ENCODE peak calls at places on chromosome 17, in eight cellular contexts. P is H7; Y is HFF-Myc; M is heart right ventricle; B is tibial artery; D is effector memory CD4-positive, alpha-beta T cell; Z is RWPE2; R is cardiac fibroblast. U is an unnamed sample.

GRCh38 chr17:17663160-17664072 is 17.8 kb upstream of the RAI1 start:
- DNase-seq in R (peak), Z (peak), P (peak), M (no peak), D (peak), B (no peak), Y (peak), U (peak)

GRCh38 chr17:20825539-20825938 is 217.3 kb downstream of the USP22 start:
- DNase-seq in Y (no peak), R (no peak), B (no peak), P (no peak), M (no peak), Z (no peak), D (no peak), U (no peak)

GRCh38 chr17:9766970-9767369 is 24.4 kb downstream of the DHRS7C start:
- DNase-seq in Y (no peak), D (no peak), M (peak), B (no peak), P (no peak), R (no peak), Z (no peak), U (no peak)

GRCh38 chr17:12229315-12229714 is 208.6 kb downstream of the MAP2K4 start:
- DNase-seq in R (no peak), M (no peak), Y (no peak), D (no peak), Z (no peak), B (no peak), P (no peak), U (no peak)

GRCh38 chr17:82121660-82122629 is 23.9 kb upstream of the FASN start:
- DNase-seq in B (no peak), P (peak), Z (no peak), D (no peak), M (no peak), R (no peak), Y (no peak), U (no peak)

GRCh38 chr17:76431509-76431908 is 21.4 kb downstream of the UBE2O start:
- DNase-seq in P (no peak), D (no peak), Z (no peak), B (no peak), M (no peak), Y (no peak), R (no peak), U (no peak)

GRCh38 chr17:83200746-83201145 is 121.3 kb downstream of the METRNL start:
- DNase-seq in Z (peak), P (no peak), D (no peak), R (peak), Y (no peak), M (peak), B (peak), U (no peak)

GRCh38 chr17:12406623-12407228 is 259.0 kb upstream of the MYOCD start:
- DNase-seq in M (no peak), B (no peak), P (no peak), Z (no peak), Y (no peak), D (no peak), R (no peak), U (no peak)

GRCh38 chr17:39283896-39284295 is 58.2 kb upstream of the STAC2 start:
- DNase-seq in Z (no peak), D (no peak), B (no peak), R (no peak), M (no peak), P (no peak), Y (no peak), U (no peak)

GRCh38 chr17:18968945-18969887 is 17.3 kb downstream of the SLC5A10 start:
- DNase-seq in P (peak), B (no peak), Y (no peak), M (no peak), R (no peak), D (no peak), Z (no peak), U (no peak)

GRCh38 chr17:81927145-81927652 is 336 bp downstream of the MAFG start:
- DNase-seq in Y (no peak), Z (no peak), B (no peak), R (no peak), P (no peak), D (no peak), M (no peak), U (no peak)

GRCh38 chr17:17671369-17672119 is 9.7 kb upstream of the RAI1 start:
- DNase-seq in P (no peak), Y (no peak), D (no peak), R (no peak), Z (no peak), B (no peak), M (peak), U (no peak)

GRCh38 chr17:59837362-59838195 is 55.2 kb downstream of the TUBD1 start:
- DNase-seq in Y (peak), D (peak), B (peak), M (peak), Z (peak), P (peak), R (peak), U (peak)

GRCh38 chr17:17723354-17724261 is 42.4 kb downstream of the RAI1 start:
- DNase-seq in B (no peak), M (no peak), R (peak), Z (no peak), Y (no peak), P (peak), D (no peak), U (peak)

GRCh38 chr17:2485970-2486369 is 25.7 kb downstream of the METTL16 start:
- DNase-seq in D (no peak), Z (no peak), R (no peak), M (no peak), Y (no peak), B (no peak), P (no peak), U (no peak)

GRCh38 chr17:46770818-46771600 is 47.5 kb downstream of the WNT3 start:
- DNase-seq in Y (no peak), R (peak), P (peak), B (peak), D (no peak), Z (no peak), M (no peak), U (peak)

GRCh38 chr17:46771601-46772012 is 46.9 kb downstream of the WNT3 start:
- DNase-seq in R (no peak), Z (no peak), B (no peak), M (no peak), P (peak), Y (no peak), D (no peak), U (no peak)

GRCh38 chr17:46770439-46770817 is 48.1 kb downstream of the WNT3 start:
- DNase-seq in R (no peak), Z (no peak), B (no peak), Y (no peak), D (no peak), M (no peak), P (peak), U (no peak)

GRCh38 chr17:46768540-46768870 is 50.0 kb downstream of the WNT3 start:
- DNase-seq in Y (no peak), P (peak), R (no peak), B (peak), D (no peak), Z (no peak), M (no peak), U (no peak)

GRCh38 chr17:46769531-46770438 is 48.7 kb downstream of the WNT3 start:
- DNase-seq in M (no peak), R (no peak), Y (no peak), P (peak), D (no peak), Z (no peak), B (peak), U (no peak)
- H3K4me3 ChIP-seq in M (peak), R (no peak), Y (no peak), P (no peak), D (no peak), Z (no peak), B (peak), U (no peak)

DNA sequence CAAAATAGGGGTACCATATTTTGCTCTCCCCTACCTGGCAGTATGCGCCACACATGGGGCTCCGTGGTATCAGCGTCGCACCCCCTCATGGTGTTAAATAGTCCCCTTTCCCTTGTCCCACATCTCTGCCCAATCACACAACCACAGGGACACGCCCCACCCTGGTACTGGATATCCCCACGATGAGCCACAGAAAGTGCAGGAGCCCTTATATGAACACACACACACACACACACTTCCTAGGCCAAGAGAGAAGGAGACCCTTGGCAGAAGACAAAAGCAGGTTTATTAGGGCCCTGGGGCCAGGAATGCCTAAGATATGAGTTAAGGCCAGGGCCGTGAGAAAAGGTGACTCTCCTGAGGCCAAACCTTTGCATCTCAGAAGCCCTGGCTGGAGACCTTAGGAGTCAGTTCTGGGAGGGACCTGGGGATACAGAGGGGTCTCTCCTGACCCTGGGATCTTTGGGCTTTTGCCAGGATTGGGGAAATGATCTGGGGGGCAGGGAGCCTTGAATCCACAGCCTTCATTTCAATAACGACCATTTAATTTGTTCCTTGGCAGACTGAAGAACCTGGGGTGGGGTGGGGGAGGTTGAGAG is 11.6 kb downstream of the COPZ2 start:
- DNase-seq in B (peak), D (no peak), Y (no peak), R (no peak), M (peak), Z (peak), P (no peak), U (no peak)
- H3K4me3 ChIP-seq in B (peak), D (no peak), Y (peak), R (no peak), M (peak), Z (peak), P (no peak), U (no peak)

GRCh38 chr17:13520899-13521572 is 80.7 kb downstream of the HS3ST3A1 start:
- DNase-seq in D (no peak), Y (no peak), B (no peak), R (peak), P (no peak), M (no peak), Z (no peak), U (no peak)
- H3K4me3 ChIP-seq in D (no peak), Y (no peak), B (no peak), R (no peak), P (no peak), M (no peak), Z (no peak), U (no peak)

GRCh38 chr17:42109086-42109485 is 3.4 kb downstream of the DHX58 start:
- DNase-seq in D (no peak), B (no peak), M (no peak), Y (no peak), Z (no peak), R (no peak), P (no peak), U (no peak)

GRCh38 chr17:42106009-42106408 is 6.5 kb downstream of the DHX58 start:
- DNase-seq in Z (no peak), Y (no peak), R (no peak), M (no peak), P (no peak), D (no peak), B (no peak), U (no peak)

GRCh38 chr17:42107597-42108576 is 4.6 kb downstream of the DHX58 start:
- DNase-seq in P (peak), R (no peak), D (peak), B (no peak), M (peak), Z (no peak), Y (peak), U (peak)

GRCh38 chr17:42104264-42104663 is 6.0 kb upstream of the ZNF385C start:
- DNase-seq in D (no peak), Z (no peak), Y (no peak), M (no peak), B (no peak), P (no peak), R (no peak), U (no peak)

GRCh38 chr17:42107124-42107523 is 5.4 kb downstream of the DHX58 start:
- DNase-seq in Y (no peak), Z (no peak), M (no peak), R (no peak), P (no peak), D (no peak), B (no peak), U (no peak)
- H3K4me3 ChIP-seq in Y (no peak), Z (no peak), M (peak), R (no peak), P (peak), D (no peak), B (no peak), U (no peak)

GRCh38 chr17:7010523-7010922 is 1.9 kb upstream of the RNASEK start:
- DNase-seq in R (no peak), Y (no peak), M (no peak), B (no peak), D (no peak), Z (no peak), P (no peak), U (no peak)
- H3K4me3 ChIP-seq in R (no peak), Y (peak), M (no peak), B (no peak), D (no peak), Z (no peak), P (no peak), U (no peak)

GRCh38 chr17:4220655-4221054 is 43.1 kb downstream of the ANKFY1 start:
- DNase-seq in R (peak), Z (no peak), Y (no peak), D (no peak), P (no peak), M (no peak), B (peak), U (no peak)
- H3K4me3 ChIP-seq in R (no peak), Z (no peak), Y (no peak), D (no peak), P (no peak), M (no peak), B (peak), U (no peak)

GRCh38 chr17:63448655-63449054 is 2.5 kb upstream of the CYB561 start:
- DNase-seq in B (no peak), Z (no peak), P (peak), Y (no peak), R (no peak), M (no peak), D (no peak), U (no peak)

GRCh38 chr17:63450551-63450950 is 4.4 kb upstream of the CYB561 start:
- DNase-seq in D (peak), R (peak), Z (no peak), B (no peak), Y (no peak), M (peak), P (peak), U (no peak)

GRCh38 chr17:63452979-63453551 is 7.0 kb upstream of the CYB561 start:
- DNase-seq in B (no peak), R (no peak), P (no peak), Z (no peak), M (no peak), Y (no peak), D (no peak), U (no peak)

GRCh38 chr17:63452091-63452978 is 6.2 kb upstream of the CYB561 start:
- DNase-seq in B (no peak), Y (no peak), P (peak), M (no peak), D (no peak), R (no peak), Z (no peak), U (no peak)

DNA sequence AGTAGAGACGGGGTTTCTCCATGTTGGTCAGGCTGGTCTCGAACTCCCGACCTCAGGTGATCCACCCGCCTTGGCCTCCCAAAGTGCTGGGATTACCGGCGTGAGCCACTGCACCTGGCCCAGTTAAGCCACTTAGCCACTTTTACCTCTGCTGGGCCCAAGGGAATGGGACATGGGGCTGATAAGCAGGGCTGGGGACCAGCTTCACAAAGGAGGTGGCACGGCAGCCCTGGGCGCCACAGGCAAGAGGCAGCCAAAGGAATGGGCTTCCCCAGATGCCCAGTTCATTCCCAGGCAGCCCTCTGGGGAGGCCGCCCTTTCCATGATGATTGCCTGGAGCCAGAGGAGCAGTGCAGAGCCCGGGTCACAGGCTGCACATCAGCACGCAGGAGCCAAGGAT is 5.0 kb upstream of the CYB561 start:
- DNase-seq in R (no peak), Z (no peak), B (no peak), D (no peak), Y (no peak), M (no peak), P (no peak), U (no peak)
- H3K4me3 ChIP-seq in R (no peak), Z (no peak), B (no peak), D (no peak), Y (no peak), M (no peak), P (no peak), U (no peak)